ENCODE peak calls at places on chromosomes 1 and 21, in ten cellular contexts. A is heart right ventricle, K is cardiac muscle cell, X is ovary, M is foreskin fibroblast, F is fibroblast of pulmonary artery, B is A549, T is Panc1, G is adrenal gland, U is PC-3. D is an unnamed sample.

GRCh38 chr1:59414406-59415133 is 117.7 kb downstream of the FGGY start:
- DNase-seq in A (no peak), K (no peak), X (peak), M (peak), F (peak), B (no peak), T (no peak), G (no peak), U (no peak), D (peak)

GRCh38 chr1:47757226-47757975 is 239.8 kb downstream of the TRABD2B start:
- DNase-seq in A (no peak), K (no peak), X (no peak), M (no peak), F (no peak), B (no peak), T (no peak), G (no peak), U (no peak), D (no peak)

GRCh38 chr1:243623831-243624230 is 226.2 kb downstream of the AKT3 start:
- DNase-seq in A (no peak), K (no peak), X (no peak), M (peak), F (peak), B (no peak), T (no peak), G (no peak), U (peak), D (no peak)

GRCh38 chr1:181936768-181937581 is 124.5 kb downstream of the ZNF648 start:
- DNase-seq in A (peak), K (peak), X (no peak), M (no peak), F (no peak), B (peak), T (peak), G (peak), U (peak), D (no peak)

GRCh38 chr1:201281573-201281972 is 1.7 kb upstream of the PKP1 start:
- DNase-seq in A (peak), K (peak), X (no peak), M (no peak), F (no peak), B (no peak), T (no peak), G (no peak), U (peak), D (no peak)

GRCh38 chr1:40059292-40059959 is 18.9 kb downstream of the CAP1 start:
- DNase-seq in A (no peak), K (no peak), X (no peak), M (peak), F (peak), B (no peak), T (no peak), G (no peak), U (peak), D (peak)

GRCh38 chr1:230744382-230744781 is 2.8 kb upstream of the CAPN9 start:
- DNase-seq in A (no peak), K (no peak), X (no peak), M (peak), F (peak), B (no peak), T (no peak), G (no peak), U (peak), D (peak)

GRCh38 chr1:10680487-10680886 is 116.0 kb downstream of the CASZ1 start:
- DNase-seq in A (no peak), K (no peak), X (no peak), M (no peak), F (no peak), B (no peak), T (no peak), G (no peak), U (no peak), D (no peak)

GRCh38 chr1:2209400-2210083 is 15.0 kb upstream of the FAAP20 start:
- DNase-seq in A (peak), K (no peak), X (peak), M (no peak), F (no peak), B (no peak), T (no peak), G (no peak), U (no peak), D (peak)

GRCh38 chr1:115035652-115036051 is 6.0 kb downstream of the TSHB start:
- DNase-seq in A (no peak), K (no peak), X (no peak), M (no peak), F (no peak), B (no peak), T (no peak), G (no peak), U (no peak), D (no peak)

DNA sequence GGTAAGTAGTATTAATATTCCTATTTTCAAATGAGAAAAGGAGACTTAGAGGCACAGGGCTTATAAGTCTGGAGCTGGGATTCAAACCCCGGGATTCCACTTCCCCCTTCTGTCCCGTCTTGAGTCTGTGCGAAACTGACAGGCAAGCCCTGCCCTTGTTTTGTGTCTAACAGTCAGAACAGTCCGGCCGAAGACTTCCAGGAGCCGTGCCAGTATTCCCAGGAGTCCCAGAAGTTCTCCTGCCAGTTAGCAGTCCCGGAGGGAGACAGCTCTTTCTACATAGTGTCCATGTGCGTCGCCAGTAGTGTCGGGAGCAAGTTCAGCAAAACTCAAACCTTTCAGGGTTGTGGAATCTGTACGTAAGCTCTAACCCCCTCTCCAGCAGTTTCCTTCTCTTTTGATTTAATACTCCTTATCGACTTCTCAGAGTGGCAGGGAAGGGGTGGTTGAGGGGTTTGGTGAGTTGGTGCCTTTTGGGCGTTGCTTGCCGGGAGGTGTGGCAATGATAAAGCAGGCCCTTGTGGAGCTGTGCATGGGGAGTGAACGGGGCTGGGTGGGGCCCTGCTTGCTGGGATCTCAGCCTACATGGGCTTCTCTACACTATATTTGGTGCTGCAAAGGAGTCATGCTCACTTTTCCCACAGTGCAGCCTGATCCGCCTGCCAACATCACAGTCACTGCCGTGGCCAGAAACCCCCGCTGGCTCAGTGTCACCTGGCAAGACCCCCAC is 29.4 kb downstream of the IL6R start:
- DNase-seq in A (peak), K (no peak), X (peak), M (peak), F (peak), B (no peak), T (no peak), G (no peak), U (no peak), D (peak)
- H3K4me3 ChIP-seq in A (peak), K (no peak), X (no peak), M (no peak), F (no peak), B (no peak), T (no peak), G (no peak), U (no peak), D (no peak)

GRCh38 chr1:157523774-157524501 is 28.4 kb downstream of the FCRL5 start:
- DNase-seq in A (no peak), K (no peak), X (no peak), M (no peak), F (no peak), B (no peak), T (no peak), G (no peak), U (no peak), D (no peak)
- TF ChIP-seq CTCF in A (no peak), K (no peak), X (no peak), M (no peak), F (no peak), B (no peak), T (no peak), G (no peak), U (no peak), D (no peak)

GRCh38 chr1:8461341-8462110 is 143.6 kb downstream of the SLC45A1 start:
- DNase-seq in A (no peak), K (no peak), X (no peak), M (no peak), F (no peak), B (no peak), T (no peak), G (no peak), U (no peak), D (no peak)

GRCh38 chr1:8464987-8465386 is 147.1 kb downstream of the SLC45A1 start:
- DNase-seq in A (no peak), K (no peak), X (no peak), M (peak), F (peak), B (no peak), T (no peak), G (no peak), U (no peak), D (peak)

GRCh38 chr1:8462298-8462946 is 144.5 kb downstream of the SLC45A1 start:
- DNase-seq in A (no peak), K (no peak), X (no peak), M (no peak), F (no peak), B (no peak), T (no peak), G (no peak), U (no peak), D (no peak)

GRCh38 chr1:8464377-8464776 is 146.5 kb downstream of the SLC45A1 start:
- DNase-seq in A (no peak), K (peak), X (no peak), M (no peak), F (no peak), B (no peak), T (no peak), G (no peak), U (no peak), D (no peak)

GRCh38 chr1:8463144-8463927 is 145.4 kb downstream of the SLC45A1 start:
- DNase-seq in A (peak), K (peak), X (peak), M (peak), F (peak), B (no peak), T (no peak), G (no peak), U (peak), D (peak)
- H3K4me3 ChIP-seq in A (no peak), K (no peak), X (no peak), M (no peak), F (peak), B (no peak), T (no peak), G (no peak), U (no peak), D (peak)

GRCh38 chr1:89363638-89364536 is at the start of gene GBP6:
- DNase-seq in A (no peak), K (peak), X (no peak), M (no peak), F (no peak), B (no peak), T (no peak), G (no peak), U (peak), D (peak)

GRCh38 chr1:89361681-89362080 is 2.2 kb upstream of the GBP6 start:
- DNase-seq in A (no peak), K (no peak), X (no peak), M (no peak), F (no peak), B (no peak), T (no peak), G (no peak), U (no peak), D (no peak)

GRCh38 chr1:89365206-89365605 is 1.3 kb downstream of the GBP6 start:
- DNase-seq in A (no peak), K (no peak), X (no peak), M (no peak), F (no peak), B (no peak), T (no peak), G (no peak), U (no peak), D (no peak)

GRCh38 chr1:89360716-89361115 is 3.1 kb upstream of the GBP6 start:
- DNase-seq in A (no peak), K (no peak), X (no peak), M (no peak), F (no peak), B (no peak), T (no peak), G (no peak), U (peak), D (no peak)

GRCh38 chr1:89363196-89363595 is 663 bp upstream of the GBP6 start:
- DNase-seq in A (no peak), K (peak), X (no peak), M (no peak), F (peak), B (no peak), T (no peak), G (no peak), U (peak), D (peak)
- TF ChIP-seq CTCF in A (no peak), K (no peak), X (no peak), M (no peak), F (no peak), B (no peak), T (no peak), G (no peak), U (no peak), D (no peak)

GRCh38 chr21:44508711-44509445 is 31.1 kb downstream of the KRTAP10-1 start:
- DNase-seq in A (no peak), K (no peak), X (no peak), M (no peak), F (no peak), B (no peak), T (no peak), G (no peak), U (no peak), D (no peak)
- H3K4me3 ChIP-seq in A (no peak), K (no peak), X (no peak), M (no peak), F (no peak), B (no peak), T (no peak), G (no peak), U (no peak), D (no peak)

GRCh38 chr1:192443616-192444015 is 126.8 kb downstream of the RGS21 start:
- DNase-seq in A (no peak), K (no peak), X (no peak), M (no peak), F (peak), B (no peak), T (no peak), G (no peak), U (peak), D (no peak)

GRCh38 chr1:192448026-192448578 is 127.5 kb upstream of the RGS1 start:
- DNase-seq in A (no peak), K (no peak), X (no peak), M (no peak), F (no peak), B (no peak), T (no peak), G (no peak), U (no peak), D (peak)

GRCh38 chr1:192445243-192445642 is 128.5 kb downstream of the RGS21 start:
- DNase-seq in A (no peak), K (peak), X (no peak), M (no peak), F (no peak), B (no peak), T (no peak), G (no peak), U (no peak), D (no peak)

GRCh38 chr1:192442736-192443135 is 125.9 kb downstream of the RGS21 start:
- DNase-seq in A (no peak), K (no peak), X (no peak), M (peak), F (no peak), B (no peak), T (no peak), G (no peak), U (no peak), D (peak)

GRCh38 chr1:192445849-192446489 is 129.2 kb downstream of the RGS21 start:
- DNase-seq in A (peak), K (peak), X (peak), M (peak), F (peak), B (no peak), T (peak), G (peak), U (peak), D (peak)
- TF ChIP-seq CTCF in A (peak), K (peak), X (peak), M (peak), F (peak), B (peak), T (peak), G (peak), U (peak), D (peak)

D was measured in AG10803.